ENCODE peak calls at places on chromosome 13, in five cellular contexts. One of them, this sample, is unnamed.

GRCh38 chr13:39038569-39038898 is 278 bp downstream of the NHLRC3 start:
- DNase-seq in body of pancreas: peak; percentile 15
- DNase-seq in NB4: peak; percentile 70
- DNase-seq in breast epithelium: no peak
- DNase-seq in fibroblast of lung: no peak
- DNase-seq in this sample: no peak

GRCh38 chr13:57409121-57409520 is 222.4 kb upstream of the PCDH17 start:
- DNase-seq in fibroblast of lung: no peak
- DNase-seq in NB4: no peak
- DNase-seq in breast epithelium: no peak
- DNase-seq in body of pancreas: no peak
- DNase-seq in this sample: no peak

GRCh38 chr13:102878491-102878890 is 32.7 kb downstream of the ERCC5 start:
- DNase-seq in breast epithelium: no peak
- DNase-seq in body of pancreas: no peak
- DNase-seq in fibroblast of lung: peak; percentile 95
- DNase-seq in NB4: no peak
- DNase-seq in this sample: no peak

GRCh38 chr13:48161530-48162179 is 66.8 kb upstream of the MED4 start:
- DNase-seq in NB4: peak; percentile 95
- DNase-seq in body of pancreas: peak; percentile 9
- DNase-seq in fibroblast of lung: no peak
- DNase-seq in breast epithelium: no peak
- DNase-seq in this sample: no peak

GRCh38 chr13:27131202-27131623 is 40.4 kb downstream of the USP12 start:
- DNase-seq in body of pancreas: no peak
- DNase-seq in fibroblast of lung: peak; percentile 68
- DNase-seq in breast epithelium: no peak
- DNase-seq in NB4: peak; percentile 31
- DNase-seq in this sample: no peak

GRCh38 chr13:51044023-51044665 is 66.9 kb downstream of the C13orf42 start:
- DNase-seq in fibroblast of lung: no peak
- DNase-seq in NB4: no peak
- DNase-seq in body of pancreas: no peak
- DNase-seq in breast epithelium: no peak
- DNase-seq in this sample: no peak

GRCh38 chr13:39603424-39603947 is 493 bp upstream of the LHFPL6 start:
- DNase-seq in fibroblast of lung: peak; percentile 34
- DNase-seq in body of pancreas: peak; percentile 11
- DNase-seq in NB4: peak; percentile 62
- DNase-seq in breast epithelium: no peak
- DNase-seq in this sample: no peak

GRCh38 chr13:20064128-20064527 is 96.7 kb downstream of the GJA3 start:
- DNase-seq in fibroblast of lung: peak; percentile 65
- DNase-seq in body of pancreas: no peak
- DNase-seq in breast epithelium: no peak
- DNase-seq in NB4: peak; percentile 12
- DNase-seq in this sample: no peak

GRCh38 chr13:83377486-83377885 is 504.8 kb downstream of the SLITRK1 start:
- DNase-seq in body of pancreas: no peak
- DNase-seq in breast epithelium: no peak
- DNase-seq in NB4: no peak
- DNase-seq in fibroblast of lung: no peak
- DNase-seq in this sample: no peak

GRCh38 chr13:51222510-51223283 is 499 bp downstream of the FAM124A start:
- DNase-seq in fibroblast of lung: peak; percentile 7
- DNase-seq in NB4: peak; percentile 26
- DNase-seq in body of pancreas: no peak
- DNase-seq in breast epithelium: no peak
- DNase-seq in this sample: no peak

GRCh38 chr13:28494537-28494860 is 429 bp downstream of the FLT1 start:
- DNase-seq in NB4: peak; percentile 31
- DNase-seq in breast epithelium: no peak
- DNase-seq in body of pancreas: no peak
- DNase-seq in fibroblast of lung: no peak
- DNase-seq in this sample: no peak

GRCh38 chr13:111005808-111006494 is 91.1 kb upstream of the ANKRD10 start:
- DNase-seq in body of pancreas: peak; percentile 87
- DNase-seq in NB4: no peak
- DNase-seq in fibroblast of lung: peak; percentile 31
- DNase-seq in breast epithelium: no peak
- DNase-seq in this sample: no peak

GRCh38 chr13:73000027-73000674 is 58.7 kb upstream of the KLF5 start:
- DNase-seq in body of pancreas: no peak
- DNase-seq in fibroblast of lung: peak; percentile 73
- DNase-seq in breast epithelium: no peak
- DNase-seq in NB4: peak; percentile 75
- DNase-seq in this sample: no peak

GRCh38 chr13:108083056-108083455 is 132.3 kb downstream of the LIG4 start:
- DNase-seq in breast epithelium: no peak
- DNase-seq in NB4: no peak
- DNase-seq in body of pancreas: no peak
- DNase-seq in fibroblast of lung: peak; percentile 62
- DNase-seq in this sample: no peak

GRCh38 chr13:80338781-80339577 is 1.9 kb downstream of the SPRY2 start:
- DNase-seq in breast epithelium: peak; percentile 63
- DNase-seq in fibroblast of lung: peak; percentile 90
- DNase-seq in NB4: peak; percentile 79
- DNase-seq in body of pancreas: peak; percentile 78
- DNase-seq in this sample: peak; percentile 47

GRCh38 chr13:25729201-25729600 is 322.6 kb downstream of the SHISA2 start:
- DNase-seq in body of pancreas: no peak
- DNase-seq in breast epithelium: no peak
- DNase-seq in fibroblast of lung: no peak
- DNase-seq in NB4: no peak
- DNase-seq in this sample: no peak

GRCh38 chr13:44313674-44314073 is 60.0 kb upstream of the SERP2 start:
- DNase-seq in body of pancreas: no peak
- DNase-seq in NB4: peak; percentile 77
- DNase-seq in breast epithelium: no peak
- DNase-seq in fibroblast of lung: peak; percentile 92
- DNase-seq in this sample: no peak

GRCh38 chr13:109737606-109738005 is 48.8 kb downstream of the IRS2 start:
- DNase-seq in body of pancreas: no peak
- DNase-seq in breast epithelium: no peak
- DNase-seq in fibroblast of lung: peak; percentile 78
- DNase-seq in NB4: no peak
- DNase-seq in this sample: no peak

GRCh38 chr13:21534760-21535159 is 69.2 kb downstream of the MICU2 start:
- DNase-seq in fibroblast of lung: no peak
- DNase-seq in body of pancreas: no peak
- DNase-seq in breast epithelium: no peak
- DNase-seq in NB4: no peak
- DNase-seq in this sample: no peak

GRCh38 chr13:39144391-39144790 is 106.1 kb downstream of the NHLRC3 start:
- DNase-seq in body of pancreas: no peak
- DNase-seq in breast epithelium: no peak
- DNase-seq in NB4: no peak
- DNase-seq in fibroblast of lung: no peak
- DNase-seq in this sample: no peak

GRCh38 chr13:75881109-75881775 is 245.1 kb downstream of the LMO7 start:
- DNase-seq in body of pancreas: no peak
- DNase-seq in fibroblast of lung: peak; percentile 27
- DNase-seq in breast epithelium: no peak
- DNase-seq in NB4: no peak
- DNase-seq in this sample: no peak

GRCh38 chr13:112760440-112760839 is 70.6 kb downstream of the ATP11A start:
- DNase-seq in fibroblast of lung: peak; percentile 35
- DNase-seq in breast epithelium: no peak
- DNase-seq in body of pancreas: no peak
- DNase-seq in NB4: no peak
- DNase-seq in this sample: no peak

GRCh38 chr13:73695325-73695724 is 438.9 kb downstream of the KLF12 start:
- DNase-seq in body of pancreas: no peak
- DNase-seq in NB4: no peak
- DNase-seq in fibroblast of lung: no peak
- DNase-seq in breast epithelium: no peak
- DNase-seq in this sample: no peak

GRCh38 chr13:49220856-49221614 is 897 bp downstream of the MLNR start:
- DNase-seq in breast epithelium: no peak
- DNase-seq in body of pancreas: no peak
- DNase-seq in NB4: no peak
- DNase-seq in fibroblast of lung: peak; percentile 16
- DNase-seq in this sample: no peak

GRCh38 chr13:36979361-36980040 is 19.6 kb downstream of the ALG5 start:
- DNase-seq in fibroblast of lung: peak; percentile 50
- DNase-seq in breast epithelium: no peak
- DNase-seq in body of pancreas: no peak
- DNase-seq in NB4: no peak
- DNase-seq in this sample: no peak

GRCh38 chr13:32622827-32623226 is 36.6 kb downstream of the PDS5B start:
- DNase-seq in NB4: peak; percentile 15
- DNase-seq in breast epithelium: no peak
- DNase-seq in body of pancreas: no peak
- DNase-seq in fibroblast of lung: no peak
- DNase-seq in this sample: no peak

GRCh38 chr13:44399045-44399444 is 25.4 kb downstream of the SERP2 start:
- DNase-seq in breast epithelium: no peak
- DNase-seq in NB4: no peak
- DNase-seq in body of pancreas: no peak
- DNase-seq in fibroblast of lung: no peak
- DNase-seq in this sample: no peak

DNA sequence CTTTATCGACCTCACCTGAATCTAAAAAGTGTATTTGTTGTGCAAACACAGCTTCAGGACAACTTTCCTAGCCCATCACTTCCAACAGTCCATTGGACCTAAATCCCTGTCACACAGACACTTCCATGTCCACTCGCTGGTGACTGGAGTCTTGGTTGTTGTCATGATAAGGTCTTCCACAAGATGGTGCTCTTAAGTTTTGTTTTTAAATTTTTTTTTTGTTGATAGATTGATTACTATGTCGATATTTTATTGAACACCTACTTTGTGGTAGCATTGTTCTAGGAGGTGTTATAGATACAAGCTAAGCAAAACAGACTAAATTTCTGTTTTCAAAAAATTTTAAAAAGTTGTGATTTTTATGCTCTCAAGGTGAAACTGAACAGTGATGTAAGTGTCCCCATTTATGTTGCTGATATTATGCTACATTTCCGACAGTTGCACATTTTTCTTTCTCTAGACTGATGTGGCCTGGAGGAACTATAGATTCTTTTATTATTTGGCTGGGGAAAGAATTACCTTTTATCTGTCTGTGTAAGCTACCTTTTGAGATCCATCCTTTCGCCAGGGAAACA is 8.1 kb upstream of the ERICH6B start:
- DNase-seq in breast epithelium: no peak
- DNase-seq in body of pancreas: no peak
- DNase-seq in NB4: peak; percentile 38
- DNase-seq in fibroblast of lung: no peak
- DNase-seq in this sample: no peak
- TF ChIP-seq CTCF in breast epithelium: peak; percentile 42
- TF ChIP-seq CTCF in body of pancreas: peak; percentile 30
- TF ChIP-seq CTCF in NB4: peak; percentile 25
- TF ChIP-seq CTCF in fibroblast of lung: peak; percentile 54
- TF ChIP-seq CTCF in this sample: peak; percentile 31

DNA sequence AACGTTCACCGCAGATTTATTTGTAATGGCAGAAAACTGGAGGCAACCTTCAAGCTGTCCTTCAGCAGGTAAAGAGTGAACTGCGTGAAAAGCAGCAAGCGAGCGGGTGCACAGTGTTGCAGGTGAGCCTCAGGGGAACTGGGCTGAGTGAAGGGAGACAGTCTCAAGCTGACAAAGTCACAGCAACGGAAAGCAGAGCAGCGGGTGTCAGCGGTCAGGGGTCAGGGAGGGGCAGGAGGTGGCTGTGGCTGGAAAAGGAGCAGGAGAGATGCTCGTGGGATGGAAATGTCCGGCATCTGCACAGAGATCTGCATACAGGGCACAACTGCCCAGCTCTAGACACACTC is 8.5 kb upstream of the RASA3 start:
- DNase-seq in NB4: no peak
- DNase-seq in breast epithelium: no peak
- DNase-seq in body of pancreas: no peak
- DNase-seq in fibroblast of lung: no peak
- DNase-seq in this sample: no peak
- H3K4me3 ChIP-seq in NB4: no peak overlapping the region
- H3K4me3 ChIP-seq in breast epithelium: no peak overlapping the region
- H3K4me3 ChIP-seq in body of pancreas: no peak overlapping the region
- H3K4me3 ChIP-seq in fibroblast of lung: no peak overlapping the region
- H3K4me3 ChIP-seq in this sample: no peak overlapping the region

DNA sequence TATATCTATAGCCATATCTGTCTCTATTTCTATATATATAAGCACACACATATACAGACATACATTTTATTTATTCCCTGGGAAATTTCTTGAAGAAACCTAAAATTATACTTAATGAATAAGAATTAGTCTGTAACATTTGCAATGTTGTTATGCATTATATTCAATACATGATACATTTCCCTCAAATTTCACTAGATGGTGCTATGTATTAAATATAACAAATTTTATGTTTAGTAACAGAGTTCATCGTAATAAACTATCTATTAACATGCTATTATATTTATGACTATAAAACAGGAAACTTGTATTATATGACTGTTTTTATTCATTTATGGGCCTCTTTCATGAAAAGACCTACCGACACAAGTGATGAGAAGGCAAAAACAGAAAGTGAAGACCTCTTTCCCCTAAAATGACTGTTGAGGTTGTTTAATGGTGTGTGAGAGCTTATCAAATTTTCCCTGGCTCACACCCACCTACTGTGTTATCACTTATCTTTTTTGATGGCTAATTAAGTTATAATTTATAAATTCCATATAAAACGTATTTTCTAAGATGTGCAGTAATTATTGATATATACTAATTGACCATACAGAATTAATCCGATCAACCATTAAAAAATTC is 881.9 kb downstream of the SLITRK6 start:
- DNase-seq in NB4: peak; percentile 6
- DNase-seq in breast epithelium: no peak
- DNase-seq in fibroblast of lung: peak; percentile 16
- DNase-seq in body of pancreas: no peak
- DNase-seq in this sample: no peak
- TF ChIP-seq CTCF in NB4: no peak
- TF ChIP-seq CTCF in breast epithelium: peak; percentile 55
- TF ChIP-seq CTCF in fibroblast of lung: peak; percentile 11
- TF ChIP-seq CTCF in body of pancreas: peak; percentile 22
- TF ChIP-seq CTCF in this sample: peak; percentile 3

DNA sequence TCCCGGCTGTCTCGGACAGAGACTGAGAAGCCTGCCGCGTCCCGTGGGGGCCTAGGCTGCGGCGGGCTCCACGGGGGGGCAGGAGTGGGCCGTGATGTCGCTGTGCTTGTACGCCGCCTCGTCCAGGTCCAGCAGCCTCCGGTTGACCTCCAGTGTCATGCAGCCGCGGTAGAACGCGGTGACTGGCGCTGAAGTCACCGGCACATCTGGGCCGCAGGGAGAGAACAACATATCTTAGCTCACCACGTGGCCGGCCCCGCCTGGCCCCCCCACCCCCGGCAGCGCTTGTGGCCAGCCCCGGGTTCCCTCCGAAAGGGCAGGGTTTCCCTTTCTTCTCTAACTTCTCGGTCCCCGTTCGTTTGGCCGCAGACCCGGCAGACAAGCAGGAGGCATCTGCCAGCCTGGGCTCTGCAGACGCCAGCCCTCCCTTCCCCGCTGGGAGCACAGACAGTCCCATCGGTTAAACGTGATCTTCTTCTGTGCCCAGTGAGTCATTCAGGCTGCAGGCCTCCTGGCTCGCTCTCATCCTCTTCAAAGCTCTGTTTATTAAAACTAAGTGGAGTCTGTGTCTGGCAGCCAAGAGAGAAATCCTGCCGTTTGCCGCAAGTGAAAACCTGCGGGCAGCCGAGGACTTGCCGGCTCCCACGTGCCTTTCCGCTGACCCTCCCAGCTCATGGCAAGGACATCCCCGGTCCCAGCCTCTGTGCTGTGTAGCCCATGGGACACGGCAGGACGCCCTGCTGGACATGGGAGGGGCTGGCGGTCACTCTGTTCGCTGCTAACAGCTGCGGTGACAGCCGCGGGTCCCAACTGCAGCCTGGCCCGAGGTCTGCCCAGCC is 42.8 kb downstream of the GAS6 start:
- DNase-seq in fibroblast of lung: peak; percentile 99
- DNase-seq in body of pancreas: peak; percentile 30
- DNase-seq in breast epithelium: peak; percentile 83
- DNase-seq in NB4: peak; percentile 96
- DNase-seq in this sample: peak; percentile 88
- H3K4me3 ChIP-seq in fibroblast of lung: peak overlapping the region; percentile 17
- H3K4me3 ChIP-seq in body of pancreas: no peak overlapping the region
- H3K4me3 ChIP-seq in breast epithelium: peak overlapping the region; percentile 26
- H3K4me3 ChIP-seq in NB4: peak overlapping the region; percentile 32
- H3K4me3 ChIP-seq in this sample: peak overlapping the region; percentile 21